ENCODE peak calls at places on chromosomes 3 and 15, in eight cellular contexts. R is fibroblast of lung, U is epithelial cell of esophagus, K is cardiac muscle cell, V is endothelial cell, M is sigmoid colon, B is ovary, Z is PC-9. Q is an unnamed sample.

GRCh38 chr3:43689166-43689565 is 1.6 kb upstream of the ABHD5 start:
- DNase-seq in R (no peak), B (no peak), U (no peak), V (no peak), K (no peak), M (no peak), Z (no peak), Q (no peak)

GRCh38 chr3:71397046-71397445 is 186.5 kb downstream of the FOXP1 start:
- DNase-seq in U (peak), V (peak), K (peak), Z (no peak), M (no peak), B (no peak), R (peak), Q (no peak)

GRCh38 chr3:149086232-149086988 is at the start of gene HLTF:
- DNase-seq in K (peak), R (peak), V (peak), Z (peak), M (peak), B (peak), U (peak), Q (peak)

GRCh38 chr3:180036092-180036677 is 552 bp downstream of the PEX5L start:
- DNase-seq in U (no peak), Z (no peak), B (no peak), R (no peak), V (no peak), M (no peak), K (no peak), Q (no peak)

GRCh38 chr3:45225465-45226205 is 452 bp downstream of the TMEM158 start:
- DNase-seq in B (peak), K (peak), V (peak), Z (no peak), M (no peak), R (no peak), U (peak), Q (peak)

GRCh38 chr3:190517696-190518095 is 3.8 kb downstream of the IL1RAP start:
- DNase-seq in B (no peak), V (no peak), Z (peak), M (no peak), K (peak), R (peak), U (peak), Q (no peak)

GRCh38 chr3:148089171-148089570 is 608.5 kb upstream of the AGTR1 start:
- DNase-seq in V (no peak), Z (no peak), U (no peak), R (no peak), M (no peak), B (no peak), K (no peak), Q (no peak)

GRCh38 chr3:39707314-39707909 is 102.0 kb upstream of the MYRIP start:
- DNase-seq in V (peak), B (no peak), Z (no peak), M (no peak), U (peak), K (peak), R (peak), Q (no peak)

GRCh38 chr15:45130291-45131000 is 652 bp downstream of the DUOX1 start:
- DNase-seq in V (no peak), Z (no peak), B (no peak), M (no peak), R (no peak), U (peak), K (no peak), Q (no peak)

GRCh38 chr15:67196672-67197363 is 57.6 kb downstream of the AAGAB start:
- DNase-seq in K (peak), V (no peak), Z (no peak), B (no peak), R (peak), U (peak), M (no peak), Q (no peak)

GRCh38 chr3:35829499-35829898 is 190.2 kb downstream of the ARPP21 start:
- DNase-seq in B (no peak), Z (no peak), V (no peak), R (no peak), K (peak), M (no peak), U (peak), Q (no peak)

GRCh38 chr3:50210510-50211367 is 5.7 kb downstream of the SLC38A3 start:
- DNase-seq in B (no peak), M (no peak), Z (no peak), K (no peak), U (no peak), V (no peak), R (no peak), Q (no peak)

GRCh38 chr3:53109822-53110771 is 20.1 kb downstream of the RFT1 start:
- DNase-seq in V (peak), M (peak), Z (no peak), K (peak), B (peak), R (peak), U (peak), Q (no peak)

GRCh38 chr15:66724732-66725467 is 22.9 kb downstream of the SMAD6 start:
- DNase-seq in B (no peak), Z (no peak), M (no peak), R (no peak), V (no peak), U (no peak), K (no peak), Q (no peak)

GRCh38 chr3:2097641-2098191 is 950 bp upstream of the CNTN4 start:
- DNase-seq in V (no peak), B (no peak), M (no peak), R (peak), K (no peak), Z (no peak), U (no peak), Q (peak)

GRCh38 chr15:92801774-92802464 is 98.2 kb upstream of the CHD2 start:
- DNase-seq in R (peak), M (peak), B (no peak), K (peak), V (no peak), U (peak), Z (no peak), Q (no peak)

GRCh38 chr15:69119692-69120395 is 40.6 kb upstream of the GLCE start:
- DNase-seq in R (no peak), M (no peak), V (no peak), B (no peak), Z (no peak), U (no peak), K (no peak), Q (no peak)

GRCh38 chr15:65576669-65577068 is 34.3 kb downstream of the INTS14 start:
- DNase-seq in R (peak), U (peak), B (no peak), Z (no peak), K (peak), M (no peak), V (no peak), Q (no peak)

GRCh38 chr3:23203651-23204111 is 554 bp downstream of the UBE2E2 start:
- DNase-seq in M (peak), Z (no peak), R (peak), K (peak), V (peak), B (peak), U (peak), Q (peak)

GRCh38 chr15:65580287-65580686 is 30.6 kb downstream of the INTS14 start:
- DNase-seq in M (no peak), V (no peak), R (peak), K (peak), B (no peak), Z (no peak), U (peak), Q (no peak)

DNA sequence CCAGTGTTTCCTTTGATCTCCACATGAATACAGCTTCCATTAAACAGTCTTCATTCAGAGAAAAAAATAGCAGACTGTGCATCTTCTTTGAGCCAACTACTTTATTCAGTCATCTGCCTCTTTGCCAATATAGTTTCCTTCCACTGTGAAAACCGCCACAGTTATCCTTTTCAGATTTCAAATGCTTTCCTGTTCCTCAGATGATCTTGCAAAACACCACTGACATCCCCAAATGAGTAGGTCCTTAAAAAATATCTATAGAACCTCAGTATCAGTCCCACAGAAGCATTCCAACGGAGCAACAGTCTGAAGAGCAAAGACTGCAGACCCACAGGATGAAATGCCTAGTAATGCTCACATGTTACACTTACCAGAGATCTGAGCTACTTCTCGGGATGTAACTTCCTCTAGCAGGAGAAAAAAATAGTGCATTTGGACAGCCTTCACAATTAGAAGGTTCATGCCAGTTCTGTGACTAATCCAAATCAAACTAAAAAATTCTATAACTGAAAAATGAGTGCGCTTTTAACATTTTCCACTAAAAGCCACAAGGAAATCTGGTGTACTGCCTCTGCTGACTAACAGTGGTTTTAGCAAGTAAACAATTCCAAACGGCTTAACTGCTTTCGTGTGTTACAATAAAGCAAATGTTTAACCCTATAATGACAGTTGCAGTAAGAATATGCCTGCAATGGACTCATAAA is at the start of gene ANKRD28:
- DNase-seq in B (no peak), V (peak), U (peak), R (peak), M (no peak), Z (peak), K (peak), Q (no peak)
- TF ChIP-seq CTCF in B (peak), V (no peak), U (peak), R (no peak), M (no peak), Z (peak), K (peak), Q (no peak)

GRCh38 chr3:16595778-16596177 is 9.4 kb downstream of the DAZL start:
- DNase-seq in M (no peak), R (no peak), B (no peak), K (no peak), U (peak), V (no peak), Z (no peak), Q (no peak)
- TF ChIP-seq CTCF in M (no peak), R (no peak), B (no peak), K (no peak), U (peak), V (no peak), Z (no peak), Q (no peak)

GRCh38 chr3:143002727-143003126 is 1.4 kb downstream of the U2SURP start:
- DNase-seq in K (no peak), U (no peak), R (no peak), V (no peak), M (no peak), B (no peak), Z (no peak), Q (no peak)

GRCh38 chr3:143000525-143000924 is 845 bp upstream of the U2SURP start:
- DNase-seq in R (no peak), K (peak), B (no peak), M (no peak), Z (peak), U (peak), V (no peak), Q (no peak)

GRCh38 chr3:143002083-143002712 is 828 bp downstream of the U2SURP start:
- DNase-seq in M (no peak), U (peak), K (peak), V (no peak), R (peak), Z (no peak), B (no peak), Q (no peak)

GRCh38 chr3:143001034-143001368 is 369 bp upstream of the U2SURP start:
- DNase-seq in R (no peak), V (no peak), U (no peak), B (no peak), K (no peak), Z (no peak), M (no peak), Q (no peak)

DNA sequence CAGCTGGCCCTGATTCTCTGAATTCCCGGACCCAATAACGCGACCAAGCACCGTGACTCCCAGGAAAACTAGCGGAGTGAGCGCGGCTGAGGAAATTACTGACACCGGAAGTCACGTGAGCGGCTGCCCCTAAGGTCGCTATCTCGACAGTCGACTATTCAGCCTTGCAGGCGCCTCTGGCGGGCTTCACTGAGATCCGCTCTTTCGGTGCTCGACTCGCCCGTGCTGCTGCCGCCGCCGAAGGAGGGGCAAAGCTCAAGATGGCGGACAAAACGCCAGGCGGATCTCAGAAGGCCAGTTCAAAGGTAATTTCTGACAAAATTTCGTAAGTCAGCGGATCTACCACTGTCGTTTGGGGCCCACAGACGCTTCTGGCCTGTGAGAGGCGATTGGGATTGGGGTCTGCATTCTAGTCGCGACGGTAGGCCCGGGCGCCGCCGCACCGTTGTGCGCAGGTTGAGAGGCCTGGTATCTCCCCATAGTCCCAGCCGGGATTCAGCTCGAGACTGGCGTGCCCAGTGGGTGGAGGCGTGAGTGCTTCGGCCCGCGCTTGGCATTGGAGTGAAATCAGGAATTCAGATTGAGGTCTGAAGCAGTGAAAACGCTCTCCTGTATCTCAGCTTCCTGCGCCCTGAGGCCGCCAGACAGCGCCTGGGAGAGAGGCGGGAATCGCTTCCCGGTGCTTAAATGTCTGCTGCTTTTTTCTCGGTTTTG is at the start of gene U2SURP:
- DNase-seq in B (peak), K (peak), R (peak), M (peak), Z (peak), V (peak), U (peak), Q (peak)
- TF ChIP-seq CTCF in B (peak), K (no peak), R (no peak), M (no peak), Z (no peak), V (no peak), U (no peak), Q (no peak)

DNA sequence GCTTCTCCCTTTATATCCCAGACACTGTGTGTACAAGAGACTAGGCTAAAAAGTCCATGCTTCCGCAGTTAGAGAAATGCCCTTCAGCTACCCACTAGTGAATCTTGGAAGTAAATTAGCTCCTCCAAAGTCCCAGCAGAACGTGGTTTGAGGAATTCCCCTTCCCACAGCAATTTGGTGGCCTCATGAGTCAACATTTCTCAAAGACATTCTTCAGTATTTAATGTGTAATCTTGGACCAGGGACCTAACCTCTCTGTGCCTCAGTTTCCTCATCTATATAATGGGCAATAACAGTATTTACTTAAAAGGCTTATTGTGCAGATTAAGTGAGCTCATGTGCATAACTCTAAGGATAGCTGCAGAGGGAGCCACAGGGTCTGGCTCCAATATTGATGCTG is 92.2 kb downstream of the OXNAD1 start:
- DNase-seq in Z (no peak), M (no peak), K (peak), U (no peak), B (no peak), R (peak), V (no peak), Q (no peak)
- TF ChIP-seq CTCF in Z (no peak), M (no peak), K (no peak), U (no peak), B (no peak), R (no peak), V (no peak), Q (no peak)

GRCh38 chr3:196992461-196993065 is 23.9 kb upstream of the PIGZ start:
- DNase-seq in K (no peak), B (peak), V (no peak), M (peak), R (no peak), Z (no peak), U (no peak), Q (no peak)

GRCh38 chr3:196990654-196991053 is 22.0 kb upstream of the PIGZ start:
- DNase-seq in V (no peak), U (no peak), R (no peak), K (no peak), Z (no peak), B (peak), M (peak), Q (no peak)

GRCh38 chr3:196994056-196994455 is 25.4 kb upstream of the PIGZ start:
- DNase-seq in K (no peak), M (peak), R (no peak), V (no peak), B (peak), U (no peak), Z (no peak), Q (no peak)

GRCh38 chr3:196989721-196990262 is 21.2 kb upstream of the PIGZ start:
- DNase-seq in B (peak), U (no peak), Z (no peak), V (no peak), M (peak), R (no peak), K (no peak), Q (no peak)

DNA sequence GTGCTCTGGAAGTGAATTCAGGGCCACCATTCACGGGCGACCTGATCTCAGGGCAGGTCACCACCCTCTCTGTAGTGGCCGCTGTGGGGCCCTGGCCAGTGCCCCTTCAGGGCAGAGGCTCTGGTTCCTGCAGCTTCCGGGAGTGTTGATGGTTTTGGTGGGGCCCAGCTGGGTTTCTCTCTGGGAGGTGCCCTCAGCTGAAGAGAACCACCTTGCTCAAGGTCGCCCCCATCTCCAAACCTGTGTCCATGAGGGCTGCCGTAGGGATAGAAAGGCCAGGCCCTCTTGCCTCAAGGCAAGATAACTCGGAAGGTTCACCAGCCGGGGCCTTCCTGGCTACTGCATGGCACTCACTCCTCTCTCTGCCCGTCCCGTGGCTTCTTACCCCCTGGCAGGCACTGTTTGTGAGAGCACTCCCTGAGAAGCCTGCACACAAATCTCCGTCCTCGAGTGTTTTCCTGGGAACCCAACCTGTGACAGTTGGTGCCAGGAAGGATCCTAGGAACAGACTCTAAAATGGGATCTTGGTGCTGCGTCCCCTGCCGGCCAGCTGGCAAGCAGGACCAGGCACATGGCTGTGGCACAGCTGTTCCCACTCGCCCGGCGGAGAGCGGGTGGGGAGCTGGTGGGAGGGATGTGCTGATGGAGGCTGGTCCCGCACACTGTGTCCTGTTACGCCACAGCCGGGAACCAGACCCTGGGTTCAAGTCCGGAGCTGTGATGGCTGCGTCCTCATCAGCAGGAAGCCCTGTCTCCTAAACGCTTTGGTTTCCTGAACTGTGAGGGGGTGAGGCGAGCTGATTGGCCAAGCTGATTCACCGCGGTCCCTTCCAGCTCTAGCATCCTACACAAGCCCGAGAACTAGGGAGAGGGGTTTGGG is 23.2 kb upstream of the PIGZ start:
- DNase-seq in B (peak), M (peak), Z (no peak), V (no peak), U (no peak), R (no peak), K (no peak), Q (no peak)
- TF ChIP-seq CTCF in B (no peak), M (no peak), Z (no peak), V (no peak), U (no peak), R (no peak), K (no peak), Q (no peak)

GRCh38 chr15:49675051-49675450 is 54.2 kb downstream of the DTWD1 start:
- DNase-seq in K (peak), Z (no peak), U (peak), V (no peak), M (no peak), R (peak), B (no peak), Q (no peak)
- TF ChIP-seq CTCF in K (no peak), Z (no peak), U (peak), V (no peak), M (no peak), R (no peak), B (no peak), Q (no peak)

GRCh38 chr3:183802989-183803388 is 22.4 kb downstream of the MAP6D1 start:
- DNase-seq in Z (peak), K (peak), M (no peak), U (no peak), B (no peak), V (no peak), R (no peak), Q (no peak)
- TF ChIP-seq CTCF in Z (no peak), K (no peak), M (no peak), U (no peak), B (no peak), V (no peak), R (no peak), Q (no peak)

GRCh38 chr3:121529308-121529707 is 16.5 kb downstream of the POLQ start:
- DNase-seq in R (peak), V (no peak), K (peak), Z (no peak), U (peak), M (no peak), B (no peak), Q (no peak)
- TF ChIP-seq CTCF in R (peak), V (peak), K (peak), Z (peak), U (peak), M (no peak), B (peak), Q (peak)

GRCh38 chr3:21290557-21290956 is 460.5 kb downstream of the ZNF385D start:
- DNase-seq in U (no peak), V (no peak), B (no peak), Z (no peak), K (peak), R (no peak), M (no peak), Q (no peak)
- TF ChIP-seq CTCF in U (peak), V (peak), B (no peak), Z (peak), K (peak), R (peak), M (no peak), Q (peak)